ENCODE peak calls at places on chromosomes 11 and 22, in eight cellular contexts. X, Y, L, Z, G, V, J and U are unnamed samples.

GRCh38 chr11:121829159-121829643 is 286.8 kb downstream of the BLID start:
- ATAC-seq in J (peak; percentile 78), Y (no peak), G (no peak), X (no peak), Z (no peak), L (no peak), V (no peak), U (peak; percentile 95)

GRCh38 chr22:47286590-47286989 is 524.1 kb downstream of the TBC1D22A start:
- ATAC-seq in Y (no peak), J (no peak), L (no peak), X (no peak), Z (no peak), V (no peak), G (no peak), U (no peak)

GRCh38 chr22:49997221-49997599 is 15.4 kb downstream of the IL17REL start:
- ATAC-seq in J (no peak), V (no peak), L (no peak), X (no peak), G (no peak), Y (no peak), Z (no peak), U (no peak)

GRCh38 chr11:59551651-59552521 is 40.5 kb downstream of the OR4D9 start:
- ATAC-seq in J (no peak), L (no peak), Z (no peak), G (peak; percentile 2), Y (no peak), X (no peak), V (peak; percentile 48), U (peak; percentile 37)

GRCh38 chr11:76788661-76789442 is 5.7 kb downstream of the TSKU start:
- ATAC-seq in L (no peak), G (no peak), V (peak; percentile 18), Z (peak; percentile 27), X (no peak), Y (peak; percentile 74), J (peak; percentile 67), U (no peak)

GRCh38 chr22:27997538-27997937 is 78.5 kb upstream of the PITPNB start:
- ATAC-seq in Y (no peak), J (no peak), V (no peak), G (no peak), L (peak; percentile 71), Z (no peak), X (no peak), U (no peak)

GRCh38 chr11:76604652-76605241 is 65.8 kb downstream of the LRRC32 start:
- ATAC-seq in X (no peak), G (no peak), V (no peak), J (no peak), Z (peak; percentile 34), L (no peak), Y (no peak), U (no peak)

GRCh38 chr11:8933931-8934330 is 1.2 kb upstream of the C11orf16 start:
- ATAC-seq in L (peak; percentile 51), J (no peak), Z (peak; percentile 48), G (peak; percentile 78), X (peak; percentile 52), Y (peak; percentile 37), V (no peak), U (no peak)

GRCh38 chr11:36306888-36307287 is 10.8 kb downstream of the PRR5L start:
- ATAC-seq in G (no peak), J (no peak), Z (peak; percentile 36), V (no peak), X (peak; percentile 31), L (peak; percentile 79), Y (peak; percentile 67), U (no peak)

GRCh38 chr22:27709919-27710452 is 91.6 kb downstream of the MN1 start:
- ATAC-seq in X (no peak), Y (no peak), L (no peak), V (no peak), G (no peak), J (no peak), Z (no peak), U (no peak)

GRCh38 chr22:24926849-24927579 is 19.5 kb downstream of the LHFPL7 start:
- ATAC-seq in L (no peak), X (no peak), Y (peak; percentile 78), Z (no peak), V (no peak), G (no peak), J (no peak), U (no peak)

GRCh38 chr11:69442012-69442806 is 39.3 kb upstream of the LINC01488 start:
- ATAC-seq in X (no peak), Z (peak; percentile 11), L (no peak), J (no peak), G (no peak), V (peak; percentile 20), Y (no peak), U (no peak)

GRCh38 chr11:106875013-106875412 is 143.3 kb downstream of the GUCY1A2 start:
- ATAC-seq in J (no peak), X (no peak), L (no peak), Z (no peak), Y (no peak), G (no peak), V (no peak), U (no peak)

GRCh38 chr11:70404244-70404643 is 5.9 kb downstream of the CTTN start:
- ATAC-seq in L (no peak), G (no peak), X (no peak), Z (no peak), V (no peak), Y (no peak), J (no peak), U (no peak)

GRCh38 chr11:114302663-114303062 is 6.5 kb downstream of the NNMT start:
- ATAC-seq in V (no peak), Z (no peak), L (no peak), X (no peak), J (no peak), G (no peak), Y (no peak), U (no peak)

GRCh38 chr22:44309647-44310046 is 3.1 kb downstream of the SHISAL1 start:
- ATAC-seq in V (peak; percentile 4), L (no peak), Z (no peak), X (no peak), G (no peak), Y (no peak), J (no peak), U (peak; percentile 10)

DNA sequence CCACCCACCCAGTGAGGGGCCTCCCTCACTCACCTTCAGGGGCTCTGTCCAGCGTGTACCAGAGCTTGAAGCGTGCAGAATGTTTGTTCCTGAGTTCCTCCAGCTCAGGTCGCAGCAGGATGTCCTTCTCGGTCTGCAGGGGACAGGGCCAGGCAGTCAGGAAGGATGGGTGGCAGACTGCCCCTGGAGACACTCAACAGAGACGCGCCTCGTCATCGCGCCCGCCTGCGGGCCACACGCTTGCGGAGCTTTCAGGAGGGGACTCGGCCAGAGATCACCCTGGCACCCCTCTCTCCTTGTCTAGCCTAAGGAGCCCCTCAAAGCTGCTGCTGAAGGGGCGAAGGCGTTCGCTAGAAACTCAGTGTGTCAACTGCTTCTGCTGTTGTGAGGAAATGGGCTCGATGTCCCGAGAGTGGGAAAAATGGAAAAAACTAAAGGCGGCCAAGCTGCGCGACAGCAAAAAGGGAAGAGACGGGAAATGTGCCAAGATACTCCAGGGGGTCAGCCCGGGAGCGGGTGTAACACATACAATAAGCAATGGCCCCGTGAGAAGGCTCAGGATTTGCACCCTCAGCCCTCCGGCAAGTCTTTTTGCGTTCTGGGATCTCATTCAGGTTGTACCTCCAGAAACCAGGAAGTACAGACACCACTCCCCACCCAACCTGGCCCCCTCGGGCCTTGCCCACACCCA is 9.2 kb upstream of the POLDIP3 start:
- ATAC-seq in Z (no peak), G (no peak), Y (no peak), J (no peak), V (no peak), X (no peak), L (peak; percentile 5), U (no peak)
- H3K4me3 ChIP-seq in Z (no peak overlapping the region), G (no peak overlapping the region), Y (no peak overlapping the region), J (no peak overlapping the region), V (no peak overlapping the region), X (no peak overlapping the region), L (no peak overlapping the region), U (no peak overlapping the region)

DNA sequence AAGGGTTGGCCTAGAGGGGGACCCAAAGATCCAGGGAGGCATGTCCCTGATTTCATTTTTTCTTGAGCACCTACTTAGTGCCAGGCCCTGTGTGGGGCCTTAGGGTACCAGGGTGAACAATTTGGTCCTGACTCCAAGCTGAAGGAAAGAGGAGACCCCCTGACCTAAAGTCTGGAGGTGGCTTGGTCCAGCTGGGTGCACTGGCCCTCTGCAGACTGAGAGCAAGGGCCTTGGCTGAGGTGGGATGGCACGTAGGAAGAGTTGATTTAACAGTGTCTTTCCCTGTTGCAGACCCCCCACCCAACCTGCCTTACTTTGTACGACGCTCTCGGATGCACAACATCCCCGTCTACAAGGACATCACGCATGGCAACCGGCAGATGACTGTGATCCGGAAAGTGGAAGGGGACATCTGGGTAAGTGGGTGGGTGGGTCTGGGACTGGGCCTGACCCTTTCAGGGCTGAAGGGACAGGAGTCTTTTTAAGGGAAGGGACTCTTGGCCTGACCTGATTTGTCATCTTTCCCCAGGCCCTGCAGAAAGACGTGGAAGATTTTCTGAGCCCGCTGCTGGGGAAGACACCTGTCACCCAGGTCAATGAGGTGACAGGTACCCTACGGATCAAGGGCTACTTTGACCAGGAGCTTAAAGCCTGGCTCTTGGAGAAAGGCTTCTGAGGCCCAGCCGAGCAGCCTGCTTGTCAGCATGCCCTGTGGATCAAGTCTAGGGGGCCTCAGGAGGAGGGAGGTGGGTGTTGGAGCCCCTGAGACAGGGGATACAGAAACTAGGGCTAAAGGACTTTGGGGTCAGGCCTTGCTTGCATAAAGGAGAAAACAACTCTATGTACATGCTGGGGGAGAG is 3.3 kb downstream of the MRPL49 start:
- ATAC-seq in L (no peak), X (no peak), Z (no peak), V (no peak), G (no peak), J (no peak), Y (no peak), U (no peak)
- TF ChIP-seq POLR2AphosphoS5 in L (no peak), X (no peak), Z (no peak), V (no peak), G (no peak), J (no peak), Y (no peak), U (no peak)

DNA sequence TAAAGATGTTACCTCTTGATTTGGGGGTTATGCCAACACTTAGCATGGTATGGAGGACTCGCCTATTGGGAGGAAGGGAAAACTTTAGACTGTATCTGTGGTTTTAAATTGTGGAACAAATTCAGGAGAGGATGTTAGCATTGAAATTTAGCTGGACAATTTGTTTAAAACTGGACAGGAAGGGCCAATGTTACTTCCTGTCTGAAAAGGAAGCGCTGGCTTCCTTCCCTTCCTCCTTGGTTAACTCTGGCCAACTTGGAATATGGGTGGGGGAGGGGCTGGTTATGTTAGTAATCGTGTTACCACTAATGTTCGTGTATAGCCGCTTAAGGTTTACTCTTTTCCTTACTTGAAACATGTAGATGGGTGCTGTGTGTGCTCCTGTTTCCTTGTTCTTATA is 13.9 kb downstream of the CTNND1 start:
- ATAC-seq in V (no peak), Z (no peak), Y (no peak), X (no peak), J (no peak), G (no peak), L (no peak), U (no peak)
- H3K4me3 ChIP-seq in V (peak overlapping the region; percentile 28), Z (no peak overlapping the region), Y (no peak overlapping the region), X (no peak overlapping the region), J (no peak overlapping the region), G (peak overlapping the region; percentile 23), L (no peak overlapping the region), U (no peak overlapping the region)

DNA sequence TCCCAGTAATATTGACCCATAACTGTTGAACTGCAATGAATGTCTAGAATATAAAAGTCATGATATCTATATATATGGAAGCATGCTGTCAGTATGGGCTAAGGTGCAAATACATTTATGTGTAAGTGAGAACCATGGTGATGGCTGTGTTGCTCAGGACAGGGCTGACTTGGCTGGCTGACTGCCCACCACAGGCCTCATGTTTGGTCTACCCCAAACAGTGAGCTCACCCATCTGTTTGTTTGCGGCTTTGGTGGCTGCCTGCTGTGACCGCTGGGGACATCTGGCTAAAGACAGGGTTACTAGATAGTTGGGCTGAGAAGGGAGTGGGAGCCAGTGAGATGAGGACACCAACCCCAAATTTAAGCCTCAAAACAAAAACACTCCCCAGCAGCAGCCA is 6.3 kb downstream of the CD44 start:
- ATAC-seq in L (peak; percentile 75), Z (peak; percentile 67), X (no peak), J (no peak), V (peak; percentile 28), Y (no peak), G (no peak), U (no peak)
- TF ChIP-seq POLR2AphosphoS5 in L (peak; percentile 31), Z (no peak), X (no peak), J (no peak), V (no peak), Y (no peak), G (no peak), U (no peak)